ENCODE peak calls at places on chromosomes 4 and X, in nine cellular contexts. W is GM23338, R is colonic mucosa, O is Peyer's patch, P is breast epithelium, K is IMR-90, F is neural progenitor cell, Z is suprapubic skin, M is GM23248. S is an unnamed sample.

GRCh38 chr4:140315032-140315826 is 58.2 kb upstream of the SCOC start:
- DNase-seq in W (no peak), R (no peak), O (no peak), P (no peak), K (peak), F (no peak), Z (no peak), M (peak), S (no peak)

GRCh38 chrX:39862958-39863357 is 234.8 kb downstream of the BCOR start:
- DNase-seq in W (no peak), R (no peak), O (no peak), P (no peak), K (no peak), F (no peak), Z (no peak), M (no peak), S (no peak)

GRCh38 chr4:87543835-87544461 is 14.8 kb upstream of the SPARCL1 start:
- DNase-seq in W (peak), R (no peak), O (no peak), P (no peak), K (peak), F (peak), Z (no peak), M (peak), S (no peak)

GRCh38 chr4:40990202-40990898 is 224.0 kb downstream of the APBB2 start:
- DNase-seq in W (no peak), R (no peak), O (no peak), P (no peak), K (peak), F (no peak), Z (no peak), M (peak), S (peak)

GRCh38 chrX:34893741-34894140 is 48.9 kb upstream of the FAM47B start:
- DNase-seq in W (no peak), R (no peak), O (no peak), P (no peak), K (peak), F (no peak), Z (no peak), M (peak), S (no peak)

GRCh38 chrX:65545456-65545855 is 10.9 kb upstream of the LAS1L start:
- DNase-seq in W (no peak), R (no peak), O (no peak), P (no peak), K (no peak), F (no peak), Z (no peak), M (no peak), S (no peak)

GRCh38 chrX:111914398-111915092 is 38.6 kb downstream of the TRPC5OS start:
- DNase-seq in W (peak), R (no peak), O (no peak), P (no peak), K (peak), F (no peak), Z (no peak), M (peak), S (peak)

GRCh38 chr4:26261400-26261799 is 59.4 kb upstream of the RBPJ start:
- DNase-seq in W (no peak), R (no peak), O (no peak), P (no peak), K (no peak), F (no peak), Z (no peak), M (no peak), S (no peak)

GRCh38 chr4:149264093-149264733 is 551.4 kb downstream of the IQCM start:
- DNase-seq in W (peak), R (peak), O (no peak), P (no peak), K (peak), F (peak), Z (no peak), M (peak), S (peak)

GRCh38 chr4:75696036-75696435 is 22.8 kb upstream of the G3BP2 start:
- DNase-seq in W (no peak), R (peak), O (no peak), P (no peak), K (no peak), F (no peak), Z (no peak), M (no peak), S (no peak)

GRCh38 chr4:182695009-182695408 is 222.2 kb downstream of the DCTD start:
- DNase-seq in W (no peak), R (no peak), O (no peak), P (no peak), K (no peak), F (no peak), Z (no peak), M (no peak), S (no peak)

GRCh38 chr4:80196259-80197131 is 808 bp upstream of the PRDM8 start:
- DNase-seq in W (peak), R (no peak), O (no peak), P (no peak), K (peak), F (peak), Z (no peak), M (no peak), S (no peak)

GRCh38 chrX:148271263-148271662 is 229.2 kb upstream of the AFF2 start:
- DNase-seq in W (no peak), R (no peak), O (no peak), P (no peak), K (no peak), F (no peak), Z (no peak), M (no peak), S (no peak)

GRCh38 chr4:152044341-152044740 is 283.5 kb upstream of the GATB start:
- DNase-seq in W (no peak), R (no peak), O (no peak), P (no peak), K (peak), F (no peak), Z (no peak), M (peak), S (no peak)

GRCh38 chr4:126850286-126850685 is 782.5 kb upstream of the INTU start:
- DNase-seq in W (no peak), R (no peak), O (no peak), P (no peak), K (peak), F (no peak), Z (no peak), M (peak), S (peak)

GRCh38 chr4:110663738-110664444 is 41.0 kb upstream of the PITX2 start:
- DNase-seq in W (no peak), R (peak), O (no peak), P (no peak), K (peak), F (no peak), Z (no peak), M (peak), S (no peak)

GRCh38 chr4:87073187-87073569 is 138.4 kb downstream of the AFF1 start:
- DNase-seq in W (no peak), R (no peak), O (no peak), P (no peak), K (no peak), F (no peak), Z (no peak), M (no peak), S (no peak)

GRCh38 chr4:57119054-57119651 is 9.0 kb upstream of the IGFBP7 start:
- DNase-seq in W (no peak), R (peak), O (no peak), P (peak), K (peak), F (peak), Z (peak), M (peak), S (no peak)

GRCh38 chrX:96692454-96692853 is 7.8 kb downstream of the DIAPH2 start:
- DNase-seq in W (no peak), R (no peak), O (no peak), P (no peak), K (peak), F (no peak), Z (no peak), M (peak), S (no peak)
- H3K27ac ChIP-seq in W (no peak), R (no peak), O (no peak), P (peak), K (no peak), F (no peak), Z (peak), M (peak), S (no peak)

DNA sequence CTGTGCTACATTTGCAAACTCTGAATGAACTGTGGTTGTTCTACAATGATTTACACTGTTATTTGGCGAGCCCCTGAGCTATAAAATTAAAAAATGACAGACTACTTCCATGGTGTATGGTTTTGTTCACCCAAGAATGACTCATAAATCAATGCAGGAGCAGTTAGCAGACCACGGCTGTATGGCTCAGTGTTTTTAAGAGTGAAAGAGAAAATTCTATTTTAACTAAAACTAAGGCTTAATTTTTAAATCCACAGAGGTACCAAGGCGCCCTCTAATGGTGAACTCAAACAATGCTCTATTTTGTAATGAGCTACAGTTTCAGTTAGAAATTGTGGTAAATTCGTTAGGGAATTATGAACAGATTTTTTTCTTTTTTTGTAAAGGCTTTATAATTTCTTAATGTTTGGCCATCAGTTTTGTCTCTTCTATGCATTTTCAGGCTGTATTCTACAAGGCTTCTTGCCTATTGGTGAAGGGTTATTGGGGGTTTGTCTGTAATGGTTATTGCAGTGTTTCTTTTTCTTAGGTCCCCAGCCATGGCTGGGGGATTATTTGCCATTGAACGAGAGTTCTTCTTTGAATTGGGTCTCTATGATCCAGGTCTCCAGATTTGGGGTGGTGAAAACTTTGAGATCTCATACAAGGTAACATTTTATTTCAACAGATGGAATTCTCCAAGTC is 32.5 kb downstream of the HMGB2 start:
- DNase-seq in W (peak), R (no peak), O (no peak), P (no peak), K (peak), F (peak), Z (no peak), M (peak), S (no peak)
- H3K27ac ChIP-seq in W (no peak), R (no peak), O (no peak), P (no peak), K (no peak), F (no peak), Z (no peak), M (no peak), S (no peak)

GRCh38 chr4:102734116-102734515 is 26.7 kb downstream of the MANBA start:
- DNase-seq in W (no peak), R (no peak), O (no peak), P (no peak), K (no peak), F (no peak), Z (no peak), M (no peak), S (no peak)

GRCh38 chr4:102734591-102735385 is 26.0 kb downstream of the MANBA start:
- DNase-seq in W (no peak), R (no peak), O (peak), P (no peak), K (peak), F (no peak), Z (no peak), M (peak), S (no peak)

GRCh38 chr4:102735578-102735977 is 25.2 kb downstream of the MANBA start:
- DNase-seq in W (no peak), R (no peak), O (no peak), P (no peak), K (no peak), F (no peak), Z (no peak), M (no peak), S (no peak)

GRCh38 chr4:102732678-102733445 is 27.9 kb downstream of the MANBA start:
- DNase-seq in W (no peak), R (no peak), O (no peak), P (no peak), K (no peak), F (no peak), Z (no peak), M (no peak), S (no peak)

DNA sequence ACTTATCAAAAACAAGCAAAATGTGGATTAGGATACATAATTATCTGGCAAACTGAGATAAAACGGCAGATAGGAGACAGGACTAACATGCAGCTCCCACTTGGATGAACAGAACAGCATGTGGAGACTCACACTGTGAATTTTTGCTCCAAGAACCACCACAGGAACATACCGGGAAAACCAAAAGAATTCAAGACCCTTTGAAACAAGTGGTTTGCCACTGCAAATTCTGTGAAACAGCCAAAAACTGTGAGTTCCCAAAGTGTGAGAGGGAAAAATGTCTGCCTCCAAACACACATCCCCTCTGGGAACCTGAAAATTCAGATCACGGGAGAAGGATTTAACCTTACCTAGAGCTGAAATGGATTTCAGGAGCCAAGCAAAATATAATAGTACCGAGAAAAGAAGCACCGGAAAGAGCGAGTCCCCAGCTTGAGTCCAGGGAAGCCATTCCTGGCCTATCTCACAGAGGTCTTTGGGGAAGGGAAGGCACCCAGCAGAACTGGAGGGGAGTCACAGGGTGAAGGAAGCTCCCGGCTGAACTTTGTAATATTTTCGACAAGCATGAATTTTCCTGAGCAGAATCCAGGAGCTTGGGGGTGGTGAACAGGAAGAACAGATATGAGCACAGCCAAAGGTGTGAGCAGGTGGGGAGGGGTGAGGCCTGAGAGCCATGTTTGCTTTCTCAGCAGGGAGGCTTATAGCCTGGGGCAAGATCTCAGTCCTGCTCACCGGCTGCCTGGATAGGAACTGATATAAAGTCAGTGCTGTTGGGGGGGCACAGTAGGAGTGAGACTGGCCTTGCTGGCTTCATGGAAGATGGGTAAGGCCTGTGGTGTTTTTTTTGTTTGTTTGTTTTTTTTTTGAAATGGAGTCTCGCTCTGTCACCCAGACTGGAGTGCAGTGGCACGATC is 23.9 kb downstream of the MANBA start:
- DNase-seq in W (peak), R (no peak), O (no peak), P (no peak), K (no peak), F (no peak), Z (no peak), M (no peak), S (no peak)
- H3K27ac ChIP-seq in W (no peak), R (no peak), O (no peak), P (no peak), K (no peak), F (no peak), Z (no peak), M (no peak), S (no peak)

GRCh38 chr4:1375051-1375721 is 28.2 kb downstream of the UVSSA start:
- DNase-seq in W (no peak), R (no peak), O (no peak), P (no peak), K (no peak), F (no peak), Z (no peak), M (no peak), S (no peak)
- H3K27ac ChIP-seq in W (no peak), R (no peak), O (no peak), P (no peak), K (no peak), F (no peak), Z (no peak), M (no peak), S (no peak)

DNA sequence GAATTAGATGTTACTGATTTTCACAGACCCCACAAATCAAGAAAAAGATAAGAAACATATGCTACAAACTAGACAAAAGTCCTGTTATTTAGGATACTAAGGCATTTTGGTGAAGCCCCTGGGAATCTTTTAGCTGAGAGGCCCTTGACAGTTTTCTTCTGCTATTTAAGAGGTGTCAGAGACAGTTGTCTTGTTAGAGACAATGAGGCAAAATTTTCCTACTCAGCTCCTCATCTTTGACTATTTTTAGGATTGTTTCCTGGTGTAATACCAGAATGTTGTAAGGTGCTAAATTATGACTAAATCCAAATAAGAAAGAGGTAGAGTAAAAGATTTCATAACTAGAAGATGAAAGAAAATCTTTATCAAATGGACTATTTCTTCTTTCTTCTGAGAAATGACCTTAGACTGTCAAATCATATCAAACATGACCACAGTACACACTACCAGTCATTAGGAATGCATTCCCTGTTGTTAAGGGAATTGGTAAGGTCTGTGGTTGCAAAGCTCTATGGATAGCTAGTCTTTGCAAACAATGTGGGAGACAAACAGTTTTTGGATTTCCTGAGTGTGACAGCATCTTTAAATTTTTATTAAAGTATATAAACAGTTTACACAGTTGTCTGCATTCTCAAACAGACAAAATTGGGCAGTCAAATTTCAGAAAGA is 926.1 kb downstream of the ADGRL3 start:
- DNase-seq in W (no peak), R (no peak), O (no peak), P (no peak), K (no peak), F (no peak), Z (no peak), M (no peak), S (no peak)
- H3K27ac ChIP-seq in W (no peak), R (no peak), O (no peak), P (no peak), K (no peak), F (no peak), Z (no peak), M (no peak), S (no peak)

GRCh38 chr4:54229631-54230478 is 762 bp downstream of the PDGFRA start:
- DNase-seq in W (peak), R (no peak), O (no peak), P (peak), K (peak), F (peak), Z (no peak), M (peak), S (no peak)
- H3K27ac ChIP-seq in W (no peak), R (peak), O (peak), P (peak), K (peak), F (no peak), Z (peak), M (peak), S (no peak)

DNA sequence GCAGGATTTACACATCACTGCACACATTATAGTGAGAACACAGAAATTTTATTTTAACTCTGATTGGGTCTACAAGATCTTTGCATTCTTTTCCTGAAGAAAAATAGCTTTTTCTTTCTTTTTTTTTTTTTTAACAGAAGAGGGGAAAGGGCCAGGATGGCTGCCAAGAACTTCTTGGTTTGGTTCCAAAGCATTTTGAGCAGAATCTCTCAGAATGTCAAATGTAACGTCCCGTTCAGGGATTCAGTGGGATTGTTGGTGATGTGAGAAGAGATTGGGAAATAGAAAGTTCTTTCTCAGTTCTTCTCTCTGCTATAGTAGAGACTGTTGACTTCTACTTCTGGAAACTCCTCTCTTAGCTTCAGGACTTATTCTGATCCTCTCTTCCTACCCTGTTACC is 70.9 kb upstream of the CBR4 start:
- DNase-seq in W (no peak), R (no peak), O (no peak), P (no peak), K (peak), F (no peak), Z (no peak), M (no peak), S (no peak)
- H3K27ac ChIP-seq in W (no peak), R (no peak), O (peak), P (peak), K (no peak), F (no peak), Z (peak), M (no peak), S (peak)

DNA sequence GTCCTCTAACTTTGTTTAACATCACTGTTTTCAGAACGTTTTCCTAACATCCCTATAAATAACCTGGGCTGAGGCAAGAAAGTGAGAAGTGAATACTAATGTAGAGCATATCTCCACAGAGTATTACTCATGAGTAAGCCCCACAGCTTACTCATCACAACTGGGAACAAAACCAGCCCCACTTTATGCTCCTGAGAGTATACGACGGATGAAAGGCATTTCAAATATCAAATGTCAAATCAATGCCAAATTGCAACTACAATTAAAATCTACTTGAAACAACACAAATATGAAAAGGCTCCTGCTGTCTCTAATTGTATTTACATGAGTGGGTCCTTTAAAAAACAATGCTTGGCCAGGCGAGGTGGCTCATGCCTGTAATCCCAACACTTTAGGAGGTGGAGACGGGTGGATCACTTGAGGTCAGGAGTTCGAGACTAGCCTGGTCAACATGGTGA is 41.2 kb downstream of the SH3RF1 start:
- DNase-seq in W (no peak), R (no peak), O (no peak), P (no peak), K (peak), F (no peak), Z (no peak), M (peak), S (peak)
- H3K27ac ChIP-seq in W (no peak), R (no peak), O (no peak), P (no peak), K (peak), F (no peak), Z (no peak), M (peak), S (peak)

GRCh38 chr4:101197350-101197749 is 150.0 kb downstream of the PPP3CA start:
- DNase-seq in W (no peak), R (no peak), O (no peak), P (no peak), K (no peak), F (no peak), Z (no peak), M (no peak), S (no peak)
- H3K27ac ChIP-seq in W (no peak), R (no peak), O (no peak), P (no peak), K (no peak), F (no peak), Z (no peak), M (no peak), S (no peak)

DNA sequence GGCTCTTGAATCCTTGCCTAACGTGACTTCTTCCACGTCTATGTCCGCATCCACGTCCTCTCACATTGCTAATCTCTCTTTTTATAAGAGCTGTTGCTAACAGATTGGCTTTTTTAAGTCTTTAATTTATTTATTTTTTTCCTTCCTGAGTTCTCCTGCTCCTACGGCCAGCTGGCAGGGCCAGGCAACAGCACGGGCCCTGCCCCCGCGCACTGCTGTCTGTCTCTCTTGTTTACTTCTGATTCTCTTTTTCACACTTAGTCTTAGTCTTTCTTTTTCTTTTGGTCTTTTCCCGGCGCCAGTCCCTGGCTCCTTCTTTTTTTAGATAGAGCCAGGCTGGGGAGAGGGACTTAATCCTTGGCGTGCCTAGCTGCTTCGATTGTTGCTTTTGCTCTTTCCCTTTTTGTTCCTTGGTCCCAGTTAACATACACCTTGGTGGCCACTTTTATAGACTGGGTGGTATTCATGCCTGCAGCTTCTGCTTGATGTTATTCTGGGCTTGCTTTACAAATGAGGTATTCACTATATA is 53.2 kb upstream of the RBMX start:
- DNase-seq in W (no peak), R (no peak), O (no peak), P (no peak), K (no peak), F (peak), Z (no peak), M (no peak), S (no peak)
- H3K27ac ChIP-seq in W (no peak), R (no peak), O (no peak), P (no peak), K (no peak), F (peak), Z (no peak), M (no peak), S (no peak)

S was measured in epithelial cell of prostate.